ENCODE peak calls at places on chromosomes 1 and 21, in four cellular contexts. E is stomach, K is GM13977, D is fibroblast of pulmonary artery. T is an unnamed sample.

GRCh38 chr1:1058088-1058905 is 15.8 kb downstream of the RNF223 start:
- DNase-seq in E (no peak), K (no peak), D (no peak), T (no peak)

GRCh38 chr1:233440952-233441401 is 113.5 kb downstream of the MAP3K21 start:
- DNase-seq in E (no peak), K (peak), D (peak), T (no peak)

GRCh38 chr1:104056786-104057185 is 307.1 kb downstream of the AMY1C start:
- DNase-seq in E (no peak), K (no peak), D (no peak), T (no peak)

GRCh38 chr21:31289702-31290101 is 54.4 kb downstream of the TIAM1 start:
- DNase-seq in E (no peak), K (no peak), D (no peak), T (no peak)

GRCh38 chr1:66274634-66275033 is 259.3 kb upstream of the SGIP1 start:
- DNase-seq in E (no peak), K (no peak), D (no peak), T (no peak)

GRCh38 chr1:228148971-228149340 is 774 bp upstream of the GJC2 start:
- DNase-seq in E (no peak), K (no peak), D (no peak), T (no peak)

GRCh38 chr1:214791961-214792360 is 189.0 kb downstream of the CENPF start:
- DNase-seq in E (no peak), K (no peak), D (peak), T (no peak)

GRCh38 chr1:183543619-183544204 is 46.5 kb downstream of the NCF2 start:
- DNase-seq in E (no peak), K (no peak), D (peak), T (no peak)

GRCh38 chr1:54356680-54357147 is 49.5 kb downstream of the SSBP3 start:
- DNase-seq in E (no peak), K (peak), D (no peak), T (no peak)

GRCh38 chr1:26970810-26971209 is 10.5 kb upstream of the KDF1 start:
- DNase-seq in E (peak), K (no peak), D (peak), T (no peak)

GRCh38 chr1:147492207-147492606 is 49.1 kb upstream of the BCL9 start:
- DNase-seq in E (no peak), K (no peak), D (no peak), T (no peak)

GRCh38 chr1:204084247-204084772 is 11.4 kb downstream of the SOX13 start:
- DNase-seq in E (peak), K (no peak), D (no peak), T (no peak)

GRCh38 chr1:58720680-58721079 is 20.8 kb upstream of the MYSM1 start:
- DNase-seq in E (no peak), K (no peak), D (no peak), T (no peak)

GRCh38 chr1:163265547-163265946 is 56.2 kb upstream of the NUF2 start:
- DNase-seq in E (no peak), K (no peak), D (no peak), T (no peak)

GRCh38 chr1:60129916-60130315 is 56.3 kb upstream of the C1orf87 start:
- DNase-seq in E (no peak), K (no peak), D (peak), T (no peak)
- TF ChIP-seq CTCF in E (no peak), K (no peak), D (no peak), T (no peak)

GRCh38 chr21:28871388-28872015 is 121.2 kb downstream of the LTN1 start:
- DNase-seq in E (no peak), K (no peak), D (no peak), T (no peak)
- TF ChIP-seq CTCF in E (no peak), K (no peak), D (no peak), T (no peak)

GRCh38 chr1:156136970-156137483 is 16.4 kb upstream of the SEMA4A start:
- DNase-seq in E (no peak), K (no peak), D (no peak), T (no peak)
- TF ChIP-seq CTCF in E (no peak), K (peak), D (peak), T (no peak)

DNA sequence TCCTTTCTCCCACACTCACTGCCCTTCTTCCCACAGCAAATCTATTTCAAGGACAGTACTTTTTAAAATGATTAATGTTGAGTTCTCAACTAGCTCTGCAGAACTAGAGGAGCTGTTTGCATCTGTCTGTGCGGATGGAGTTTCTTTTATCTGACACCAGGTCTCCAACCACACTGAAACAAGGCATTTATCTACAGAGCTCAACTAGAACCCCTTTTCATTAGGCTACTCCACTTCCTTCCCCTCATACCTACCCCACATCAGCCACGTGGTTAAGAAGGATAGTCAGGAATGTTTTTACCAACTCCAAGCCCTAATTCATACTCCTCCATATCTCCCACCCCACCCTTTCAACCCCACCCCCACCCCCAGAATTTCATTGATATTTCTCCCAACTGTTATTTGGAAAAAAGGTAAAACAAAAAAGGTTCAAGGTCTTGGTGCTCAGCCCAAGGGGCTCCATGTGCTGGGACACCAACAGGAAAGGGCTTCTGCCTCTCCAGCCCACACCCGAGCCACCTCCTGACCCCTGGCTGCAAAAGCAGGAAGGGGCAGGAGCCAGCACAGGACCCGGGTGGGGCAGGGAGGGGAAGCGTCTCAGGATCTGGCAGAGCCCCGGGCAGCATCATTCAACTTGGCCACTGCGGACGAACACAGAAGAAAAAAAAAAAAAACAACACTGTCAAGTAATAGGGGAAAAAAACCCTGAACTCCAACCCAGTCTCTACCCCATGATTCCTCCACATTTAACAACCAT is 7.0 kb downstream of the ENSA start:
- DNase-seq in E (no peak), K (peak), D (no peak), T (no peak)
- TF ChIP-seq CTCF in E (no peak), K (no peak), D (no peak), T (no peak)